ENCODE peak calls at places on chromosome 21, in five cellular contexts. One of them, this sample, is unnamed.

GRCh38 chr21:29018540-29018939 is 609 bp downstream of the RWDD2B start:
- DNase-seq in tibial nerve: no peak
- DNase-seq in transverse colon: no peak
- DNase-seq in K562: peak; percentile 56
- DNase-seq in upper lobe of left lung: no peak
- DNase-seq in this sample: no peak

GRCh38 chr21:21712761-21713558 is 714.8 kb downstream of the NCAM2 start:
- DNase-seq in tibial nerve: no peak
- DNase-seq in transverse colon: no peak
- DNase-seq in K562: no peak
- DNase-seq in upper lobe of left lung: no peak
- DNase-seq in this sample: no peak

GRCh38 chr21:29477941-29478340 is 179.2 kb downstream of the BACH1 start:
- DNase-seq in tibial nerve: no peak
- DNase-seq in transverse colon: no peak
- DNase-seq in K562: peak; percentile 28
- DNase-seq in upper lobe of left lung: no peak
- DNase-seq in this sample: no peak

GRCh38 chr21:29289317-29289716 is 9.4 kb upstream of the BACH1 start:
- DNase-seq in tibial nerve: no peak
- DNase-seq in transverse colon: no peak
- DNase-seq in K562: no peak
- DNase-seq in upper lobe of left lung: no peak
- DNase-seq in this sample: no peak

GRCh38 chr21:23853796-23854379 is 1753.4 kb downstream of the MRPL39 start:
- DNase-seq in tibial nerve: peak; percentile 29
- DNase-seq in transverse colon: no peak
- DNase-seq in K562: peak; percentile 64
- DNase-seq in upper lobe of left lung: no peak
- DNase-seq in this sample: no peak

GRCh38 chr21:28959367-28960099 is 33.1 kb downstream of the LTN1 start:
- DNase-seq in tibial nerve: no peak
- DNase-seq in transverse colon: no peak
- DNase-seq in K562: peak; percentile 6
- DNase-seq in upper lobe of left lung: no peak
- DNase-seq in this sample: no peak

GRCh38 chr21:34836933-34837505 is 168.2 kb downstream of the CLIC6 start:
- DNase-seq in tibial nerve: no peak
- DNase-seq in transverse colon: no peak
- DNase-seq in K562: no peak
- DNase-seq in upper lobe of left lung: no peak
- DNase-seq in this sample: no peak

GRCh38 chr21:32748529-32748928 is 20.7 kb upstream of the SYNJ1 start:
- DNase-seq in tibial nerve: no peak
- DNase-seq in transverse colon: no peak
- DNase-seq in K562: no peak
- DNase-seq in upper lobe of left lung: no peak
- DNase-seq in this sample: no peak

GRCh38 chr21:29379517-29380054 is 80.9 kb downstream of the BACH1 start:
- DNase-seq in tibial nerve: no peak
- DNase-seq in transverse colon: no peak
- DNase-seq in K562: no peak
- DNase-seq in upper lobe of left lung: peak; percentile 24
- DNase-seq in this sample: no peak

GRCh38 chr21:29586696-29587095 is 288.0 kb downstream of the BACH1 start:
- DNase-seq in tibial nerve: no peak
- DNase-seq in transverse colon: no peak
- DNase-seq in K562: no peak
- DNase-seq in upper lobe of left lung: no peak
- DNase-seq in this sample: no peak

GRCh38 chr21:21813295-21813694 is 815.1 kb downstream of the NCAM2 start:
- DNase-seq in tibial nerve: no peak
- DNase-seq in transverse colon: no peak
- DNase-seq in K562: no peak
- DNase-seq in upper lobe of left lung: no peak
- DNase-seq in this sample: no peak

GRCh38 chr21:41868062-41868710 is 11.0 kb downstream of the PRDM15 start:
- DNase-seq in tibial nerve: no peak
- DNase-seq in transverse colon: peak; percentile 43
- DNase-seq in K562: no peak
- DNase-seq in upper lobe of left lung: no peak
- DNase-seq in this sample: no peak
- TF ChIP-seq EP300 in tibial nerve: no peak
- TF ChIP-seq EP300 in transverse colon: no peak
- TF ChIP-seq EP300 in K562: no peak
- TF ChIP-seq EP300 in upper lobe of left lung: no peak
- TF ChIP-seq EP300 in this sample: no peak

GRCh38 chr21:25487046-25487594 is 120.2 kb downstream of the MRPL39 start:
- DNase-seq in tibial nerve: no peak
- DNase-seq in transverse colon: no peak
- DNase-seq in K562: no peak
- DNase-seq in upper lobe of left lung: no peak
- DNase-seq in this sample: no peak
- TF ChIP-seq EP300 in tibial nerve: no peak
- TF ChIP-seq EP300 in transverse colon: no peak
- TF ChIP-seq EP300 in K562: no peak
- TF ChIP-seq EP300 in upper lobe of left lung: no peak
- TF ChIP-seq EP300 in this sample: no peak

GRCh38 chr21:16269497-16269896 is 539.7 kb downstream of the USP25 start:
- DNase-seq in tibial nerve: no peak
- DNase-seq in transverse colon: no peak
- DNase-seq in K562: no peak
- DNase-seq in upper lobe of left lung: no peak
- DNase-seq in this sample: no peak
- TF ChIP-seq EP300 in tibial nerve: no peak
- TF ChIP-seq EP300 in transverse colon: no peak
- TF ChIP-seq EP300 in K562: no peak
- TF ChIP-seq EP300 in upper lobe of left lung: no peak
- TF ChIP-seq EP300 in this sample: no peak

DNA sequence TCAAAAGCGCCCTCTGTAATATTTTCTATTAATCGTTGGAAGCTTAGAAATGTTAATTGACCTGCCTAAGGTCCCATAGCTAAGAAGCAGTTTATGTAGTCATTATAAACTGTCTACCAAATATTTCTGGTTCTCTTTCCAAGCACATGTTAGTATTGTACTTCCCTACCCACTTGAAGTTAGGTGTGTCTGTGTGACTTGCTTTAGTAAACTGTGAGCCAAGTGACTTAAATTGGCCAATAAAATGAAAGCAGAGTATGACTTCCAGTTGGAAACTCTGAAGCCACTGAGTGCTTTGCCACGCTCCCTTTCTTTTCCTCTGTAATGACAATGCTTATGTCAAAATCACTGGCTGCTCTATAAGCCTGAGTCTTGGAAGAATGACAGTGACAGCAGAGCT is 20.6 kb upstream of the ADAMTS1 start:
- DNase-seq in tibial nerve: no peak
- DNase-seq in transverse colon: no peak
- DNase-seq in K562: no peak
- DNase-seq in upper lobe of left lung: no peak
- DNase-seq in this sample: no peak
- TF ChIP-seq EP300 in tibial nerve: no peak
- TF ChIP-seq EP300 in transverse colon: no peak
- TF ChIP-seq EP300 in K562: no peak
- TF ChIP-seq EP300 in upper lobe of left lung: no peak
- TF ChIP-seq EP300 in this sample: no peak

GRCh38 chr21:14630556-14631069 is 84.5 kb upstream of the SAMSN1 start:
- DNase-seq in tibial nerve: no peak
- DNase-seq in transverse colon: no peak
- DNase-seq in K562: peak; percentile 68
- DNase-seq in upper lobe of left lung: no peak
- DNase-seq in this sample: no peak
- TF ChIP-seq EP300 in tibial nerve: no peak
- TF ChIP-seq EP300 in transverse colon: no peak
- TF ChIP-seq EP300 in K562: peak; percentile 85
- TF ChIP-seq EP300 in upper lobe of left lung: no peak
- TF ChIP-seq EP300 in this sample: no peak

GRCh38 chr21:40291560-40291959 is 424.3 kb downstream of the PCP4 start:
- DNase-seq in tibial nerve: no peak
- DNase-seq in transverse colon: no peak
- DNase-seq in K562: no peak
- DNase-seq in upper lobe of left lung: no peak
- DNase-seq in this sample: no peak
- TF ChIP-seq EP300 in tibial nerve: no peak
- TF ChIP-seq EP300 in transverse colon: no peak
- TF ChIP-seq EP300 in K562: no peak
- TF ChIP-seq EP300 in upper lobe of left lung: no peak
- TF ChIP-seq EP300 in this sample: no peak

GRCh38 chr21:46247699-46248460 is 19.3 kb upstream of the LSS start:
- DNase-seq in tibial nerve: no peak
- DNase-seq in transverse colon: no peak
- DNase-seq in K562: no peak
- DNase-seq in upper lobe of left lung: no peak
- DNase-seq in this sample: no peak

GRCh38 chr21:46253610-46254124 is 25.1 kb upstream of the LSS start:
- DNase-seq in tibial nerve: no peak
- DNase-seq in transverse colon: no peak
- DNase-seq in K562: peak; percentile 76
- DNase-seq in upper lobe of left lung: no peak
- DNase-seq in this sample: no peak

GRCh38 chr21:46248827-46249226 is 20.3 kb upstream of the LSS start:
- DNase-seq in tibial nerve: no peak
- DNase-seq in transverse colon: no peak
- DNase-seq in K562: no peak
- DNase-seq in upper lobe of left lung: no peak
- DNase-seq in this sample: no peak

GRCh38 chr21:46252840-46253239 is 24.3 kb upstream of the LSS start:
- DNase-seq in tibial nerve: no peak
- DNase-seq in transverse colon: no peak
- DNase-seq in K562: no peak
- DNase-seq in upper lobe of left lung: no peak
- DNase-seq in this sample: no peak

DNA sequence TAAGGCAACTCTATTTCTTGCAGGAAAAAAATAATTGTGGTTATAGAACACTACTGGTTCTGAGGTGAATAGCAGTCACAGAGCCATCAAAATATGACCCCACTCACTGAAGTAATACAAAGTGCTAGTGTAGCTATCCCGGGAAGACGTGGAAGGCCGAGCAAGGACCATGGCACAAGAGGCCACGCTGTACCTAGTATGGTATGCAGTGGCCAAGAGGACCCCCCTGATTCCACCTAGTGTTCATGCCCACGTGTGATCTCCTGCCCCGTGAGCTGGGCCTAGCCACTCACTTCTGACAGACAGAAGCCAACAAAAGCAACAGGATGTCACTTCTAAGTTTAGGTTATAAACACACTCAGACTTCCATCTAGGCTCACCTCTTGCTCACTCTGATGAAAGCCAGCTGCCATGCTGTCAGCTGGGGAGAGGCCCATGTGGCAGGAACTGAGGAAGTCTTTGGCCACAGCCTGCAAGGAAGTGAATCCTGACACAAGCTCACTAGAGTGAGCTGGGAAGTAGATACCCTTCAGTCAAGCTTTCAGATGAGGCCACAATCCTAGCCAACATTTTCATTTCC is 21.7 kb upstream of the LSS start:
- DNase-seq in tibial nerve: no peak
- DNase-seq in transverse colon: no peak
- DNase-seq in K562: no peak
- DNase-seq in upper lobe of left lung: no peak
- DNase-seq in this sample: no peak
- TF ChIP-seq EP300 in tibial nerve: no peak
- TF ChIP-seq EP300 in transverse colon: no peak
- TF ChIP-seq EP300 in K562: no peak
- TF ChIP-seq EP300 in upper lobe of left lung: no peak
- TF ChIP-seq EP300 in this sample: no peak

GRCh38 chr21:37365657-37366487 is 701 bp upstream of the DYRK1A start:
- DNase-seq in tibial nerve: peak; percentile 32
- DNase-seq in transverse colon: peak; percentile 76
- DNase-seq in K562: peak; percentile 81
- DNase-seq in upper lobe of left lung: peak; percentile 59
- DNase-seq in this sample: peak; percentile 82
- TF ChIP-seq EP300 in tibial nerve: peak; percentile 73
- TF ChIP-seq EP300 in transverse colon: no peak
- TF ChIP-seq EP300 in K562: no peak
- TF ChIP-seq EP300 in upper lobe of left lung: no peak
- TF ChIP-seq EP300 in this sample: no peak

GRCh38 chr21:44761011-44761729 is 40.5 kb downstream of the UBE2G2 start:
- DNase-seq in tibial nerve: no peak
- DNase-seq in transverse colon: peak; percentile 50
- DNase-seq in K562: peak; percentile 45
- DNase-seq in upper lobe of left lung: no peak
- DNase-seq in this sample: no peak
- TF ChIP-seq EP300 in tibial nerve: no peak
- TF ChIP-seq EP300 in transverse colon: no peak
- TF ChIP-seq EP300 in K562: no peak
- TF ChIP-seq EP300 in upper lobe of left lung: no peak
- TF ChIP-seq EP300 in this sample: no peak

DNA sequence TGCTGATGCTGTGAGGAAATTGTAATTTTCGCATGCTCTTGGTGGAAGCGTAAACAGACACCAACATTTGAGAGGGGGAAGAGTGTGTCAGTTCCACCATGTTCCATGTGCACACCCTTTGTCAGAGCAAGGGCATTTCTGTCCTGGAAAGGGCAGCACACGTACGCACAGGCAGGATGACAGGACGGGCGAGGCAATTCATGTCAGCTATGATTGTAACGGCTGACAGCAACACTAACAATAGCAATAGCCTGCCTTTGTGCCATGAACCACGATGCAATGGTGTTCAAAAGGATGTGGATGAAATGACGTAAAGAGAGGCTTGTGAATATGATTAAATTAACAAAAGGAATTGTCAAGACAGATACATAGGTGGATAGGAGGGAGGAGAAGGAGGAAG is 58.8 kb upstream of the BACE2 start:
- DNase-seq in tibial nerve: no peak
- DNase-seq in transverse colon: no peak
- DNase-seq in K562: no peak
- DNase-seq in upper lobe of left lung: no peak
- DNase-seq in this sample: no peak
- TF ChIP-seq EP300 in tibial nerve: no peak
- TF ChIP-seq EP300 in transverse colon: no peak
- TF ChIP-seq EP300 in K562: no peak
- TF ChIP-seq EP300 in upper lobe of left lung: no peak
- TF ChIP-seq EP300 in this sample: no peak

This sample was measured in sigmoid colon.